ENCODE peak calls at places on chromosome 14, in seven cellular contexts. F is T-helper 17 cell; G is CD8-positive, alpha-beta T cell; A is stromal cell of bone marrow; J is substantia nigra; E is tibial artery; N is fibroblast of villous mesenchyme. M is an unnamed sample.

GRCh38 chr14:98957211-98958047 is 314.6 kb downstream of the BCL11B start:
- DNase-seq in E (peak), A (peak), J (no peak), F (no peak), G (peak), N (peak), M (peak)

GRCh38 chr14:66045572-66046021 is 440.6 kb upstream of the CCDC196 start:
- DNase-seq in G (no peak), J (no peak), N (peak), F (no peak), A (peak), E (no peak), M (no peak)

GRCh38 chr14:52325126-52325525 is 11.0 kb downstream of the PTGER2 start:
- DNase-seq in G (no peak), F (no peak), J (no peak), E (no peak), N (no peak), A (no peak), M (no peak)

GRCh38 chr14:74251546-74252030 is 12.3 kb downstream of the VSX2 start:
- DNase-seq in G (peak), A (peak), E (peak), F (peak), J (peak), N (peak), M (no peak)

GRCh38 chr14:31357279-31357678 is 63.1 kb downstream of the HEATR5A start:
- DNase-seq in N (no peak), J (no peak), G (no peak), A (no peak), E (no peak), F (no peak), M (no peak)

GRCh38 chr14:97994020-97994531 is 1196.9 kb downstream of the VRK1 start:
- DNase-seq in A (no peak), G (peak), J (no peak), E (no peak), F (no peak), N (no peak), M (no peak)

GRCh38 chr14:50770586-50770985 is 60.4 kb downstream of the NIN start:
- DNase-seq in F (no peak), J (no peak), N (no peak), G (no peak), E (no peak), A (no peak), M (no peak)

GRCh38 chr14:94598816-94599655 is 13.2 kb upstream of the SERPINA3 start:
- DNase-seq in J (peak), F (no peak), N (peak), G (no peak), E (peak), A (peak), M (no peak)

GRCh38 chr14:66496188-66496807 is 10.1 kb downstream of the CCDC196 start:
- DNase-seq in J (no peak), F (no peak), A (no peak), N (no peak), E (no peak), G (no peak), M (no peak)

GRCh38 chr14:58829594-58829993 is 191.8 kb downstream of the DACT1 start:
- DNase-seq in N (peak), A (no peak), F (no peak), J (no peak), E (no peak), G (no peak), M (no peak)

GRCh38 chr14:65411656-65412188 is 808 bp upstream of the FUT8 start:
- DNase-seq in F (peak), G (peak), A (peak), E (peak), N (peak), J (peak), M (peak)

GRCh38 chr14:103879570-103880333 is 32.4 kb upstream of the PPP1R13B start:
- DNase-seq in N (no peak), J (no peak), G (peak), E (no peak), F (no peak), A (no peak), M (no peak)

GRCh38 chr14:88023658-88024187 is 18.8 kb downstream of the GPR65 start:
- DNase-seq in A (no peak), J (no peak), G (no peak), E (no peak), F (no peak), N (no peak), M (no peak)

GRCh38 chr14:97280526-97280925 is 483.3 kb downstream of the VRK1 start:
- DNase-seq in A (no peak), N (no peak), J (no peak), F (no peak), G (no peak), E (no peak), M (no peak)

GRCh38 chr14:61406670-61407069 is 85.3 kb downstream of the PRKCH start:
- DNase-seq in A (no peak), G (no peak), F (no peak), N (no peak), E (no peak), J (no peak), M (no peak)